ENCODE peak calls at places on chromosomes 16 and 17, in eight cellular contexts. I is A172; S is stimulated activated CD4-positive, alpha-beta T cell treated with anti-CD3 and anti-CD28 coated beads, Interleukin-15, amount 100 ng/mL, for 1 hour; N is mammary epithelial cell; B is KBM-7; L is HCT116; U is COLO829; Q is pancreas. K is an unnamed sample.
A peak's percentile ranks its signal among the peaks of the same experiment; 100 is the strongest.

GRCh38 chr17:59643159-59643857 is 23.6 kb downstream of the CLTC start:
- DNase-seq in B (no peak), L (no peak), I (peak; percentile 37), U (no peak), Q (no peak), S (no peak), N (peak; percentile 47), K (peak; percentile 80)

GRCh38 chr17:72657467-72658317 is 434.8 kb downstream of the SLC39A11 start:
- DNase-seq in U (peak; percentile 57), I (peak; percentile 60), N (peak; percentile 63), B (no peak), L (no peak), S (no peak), Q (no peak), K (no peak)

GRCh38 chr16:30951785-30952184 is 2.9 kb downstream of the ORAI3 start:
- DNase-seq in N (no peak), S (no peak), Q (no peak), B (no peak), L (no peak), I (no peak), U (no peak), K (no peak)

GRCh38 chr16:57178793-57179212 is 7.0 kb downstream of the PSME3IP1 start:
- DNase-seq in N (no peak), L (no peak), U (no peak), B (no peak), S (no peak), Q (no peak), I (no peak), K (no peak)

GRCh38 chr16:53598513-53599266 is 95.7 kb upstream of the AKTIP start:
- DNase-seq in N (no peak), U (no peak), I (no peak), Q (no peak), S (no peak), B (no peak), L (no peak), K (no peak)

GRCh38 chr17:57676543-57676942 is 68.6 kb downstream of the CCDC182 start:
- DNase-seq in S (no peak), L (no peak), I (no peak), N (no peak), Q (no peak), B (no peak), U (no peak), K (no peak)

GRCh38 chr16:50253511-50253903 is 12.8 kb upstream of the ADCY7 start:
- DNase-seq in N (no peak), I (no peak), S (no peak), L (no peak), U (no peak), Q (no peak), B (no peak), K (no peak)

GRCh38 chr17:37744961-37745800 is at the start of gene HNF1B:
- DNase-seq in Q (peak; percentile 78), L (no peak), U (no peak), S (no peak), I (no peak), B (no peak), N (no peak), K (no peak)

GRCh38 chr17:78351449-78352006 is 8.3 kb downstream of the SOCS3 start:
- DNase-seq in U (no peak), L (no peak), S (no peak), N (peak; percentile 98), I (peak; percentile 79), B (no peak), Q (peak; percentile 72), K (no peak)

GRCh38 chr16:68607443-68607842 is 37.7 kb upstream of the CDH3 start:
- DNase-seq in U (no peak), L (no peak), Q (no peak), N (no peak), I (no peak), B (no peak), S (no peak), K (peak; percentile 5)

GRCh38 chr16:48561960-48562393 is 48.0 kb downstream of the N4BP1 start:
- DNase-seq in I (no peak), U (no peak), S (no peak), N (no peak), B (no peak), Q (no peak), L (no peak), K (no peak)

GRCh38 chr16:397135-397661 is at the start of gene NME4:
- DNase-seq in S (no peak), I (no peak), N (no peak), Q (peak; percentile 17), B (peak; percentile 21), U (no peak), L (no peak), K (no peak)

GRCh38 chr16:83027973-83028372 is 401.2 kb downstream of the CDH13 start:
- DNase-seq in I (no peak), N (no peak), L (no peak), Q (no peak), U (no peak), S (no peak), B (no peak), K (no peak)

K was measured in Kasumi-1.